ENCODE peak calls at places on chromosomes 5 and 9, in ten cellular contexts. F is fibroblast of lung; N is Right ventricle myocardium superior; V is NCI-H774; C is stimulated activated effector memory CD8-positive, alpha-beta T cell treated with anti-CD3 and anti-CD28 coated beads, Interleukin-12 subunit alpha, Interleukin-12 subunit beta, amount 100 ng/mL, for 72 hours; W is activated T-cell treated with anti-CD3 and anti-CD28 coated beads for 24 hours; Q is activated effector memory CD4-positive, alpha-beta T cell treated with anti-CD3 and anti-CD28 coated beads, Interleukin-2, amount 50 U/mL, for 16 hours; O is midbrain; U is EL; E is GM10248. L is an unnamed sample.

GRCh38 chr9:69153707-69154521 is 20.2 kb upstream of the TJP2 start:
- DNase-seq in Q (no peak), C (no peak), E (no peak), N (no peak), F (no peak), W (no peak), U (no peak), V (no peak), O (no peak), L (no peak)

GRCh38 chr9:15161744-15162143 is 145.3 kb downstream of the TTC39B start:
- DNase-seq in N (no peak), Q (no peak), E (no peak), F (no peak), V (no peak), W (no peak), C (no peak), O (no peak), U (no peak), L (no peak)

GRCh38 chr5:100131161-100131560 is 404.0 kb upstream of the FAM174A start:
- DNase-seq in N (no peak), U (no peak), W (no peak), C (no peak), Q (no peak), V (no peak), F (peak; percentile 9), O (no peak), E (no peak), L (no peak)

GRCh38 chr9:136662326-136662655 is 425 bp upstream of the EGFL7 start:
- DNase-seq in W (no peak), E (no peak), U (no peak), N (peak; percentile 46), F (no peak), C (no peak), V (no peak), Q (no peak), O (no peak), L (no peak)

GRCh38 chr5:61306531-61307195 is 25.4 kb upstream of the ZSWIM6 start:
- DNase-seq in U (peak; percentile 87), C (no peak), E (peak; percentile 33), Q (no peak), N (no peak), W (no peak), O (no peak), F (peak; percentile 76), V (no peak), L (peak; percentile 87)

GRCh38 chr5:176543428-176544182 is 5.5 kb upstream of the CDHR2 start:
- DNase-seq in E (peak; percentile 73), U (peak; percentile 49), N (peak; percentile 90), F (peak; percentile 47), O (peak; percentile 54), V (peak; percentile 50), W (peak; percentile 64), Q (peak; percentile 91), C (peak; percentile 65), L (no peak)

GRCh38 chr5:174935854-174936474 is 211.6 kb downstream of the MSX2 start:
- DNase-seq in E (peak; percentile 58), F (peak; percentile 68), Q (peak; percentile 75), N (peak; percentile 61), W (peak; percentile 20), C (peak; percentile 13), U (peak; percentile 49), O (peak; percentile 78), V (peak; percentile 43), L (peak; percentile 38)

GRCh38 chr5:60916646-60917045 is 28.2 kb downstream of the ERCC8 start:
- DNase-seq in E (no peak), N (no peak), O (no peak), W (no peak), F (peak; percentile 19), U (peak; percentile 34), V (no peak), Q (no peak), C (no peak), L (no peak)

GRCh38 chr9:108552459-108553040 is 303.2 kb downstream of the ACTL7B start:
- DNase-seq in F (no peak), W (no peak), Q (no peak), U (no peak), N (no peak), E (no peak), O (no peak), C (no peak), V (peak; percentile 9), L (no peak)

GRCh38 chr9:93505518-93506123 is 52.2 kb upstream of the FAM120AOS start:
- DNase-seq in V (no peak), F (no peak), W (no peak), O (no peak), U (no peak), Q (no peak), E (no peak), C (no peak), N (no peak), L (no peak)

GRCh38 chr5:39533749-39534148 is 109.0 kb upstream of the DAB2 start:
- DNase-seq in V (no peak), C (no peak), U (no peak), Q (no peak), O (no peak), W (no peak), F (no peak), N (no peak), E (no peak), L (no peak)

GRCh38 chr5:118596255-118596654 is 392.1 kb downstream of the DTWD2 start:
- DNase-seq in O (peak; percentile 16), Q (no peak), W (no peak), V (no peak), C (no peak), F (no peak), N (no peak), E (no peak), U (no peak), L (no peak)

GRCh38 chr5:32810812-32811211 is 99.7 kb downstream of the NPR3 start:
- DNase-seq in W (no peak), V (no peak), E (no peak), Q (no peak), O (no peak), C (no peak), F (peak; percentile 44), N (no peak), U (peak; percentile 87), L (peak; percentile 73)

GRCh38 chr5:10757043-10757442 is 4.0 kb downstream of the DAP start:
- DNase-seq in O (no peak), N (no peak), W (no peak), F (no peak), V (no peak), E (no peak), U (no peak), C (no peak), Q (no peak), L (no peak)

GRCh38 chr9:107177243-107177839 is 105.7 kb upstream of the RAD23B start:
- DNase-seq in Q (no peak), E (no peak), U (no peak), W (no peak), O (no peak), N (no peak), V (no peak), F (no peak), C (no peak), L (no peak)

GRCh38 chr9:3181049-3181953 is 337.4 kb upstream of the PUM3 start:
- DNase-seq in V (peak; percentile 70), F (no peak), O (no peak), N (no peak), E (peak; percentile 43), Q (no peak), W (peak; percentile 8), C (no peak), U (peak; percentile 45), L (no peak)

GRCh38 chr9:27939186-27939585 is 365.9 kb upstream of the C9orf72 start:
- DNase-seq in Q (no peak), E (no peak), C (no peak), F (no peak), N (no peak), V (no peak), O (no peak), W (no peak), U (no peak), L (no peak)

GRCh38 chr9:19409406-19410194 is 791 bp downstream of the ACER2 start:
- DNase-seq in N (peak; percentile 64), E (peak; percentile 35), U (peak; percentile 36), O (no peak), Q (peak; percentile 68), C (no peak), F (peak; percentile 8), V (peak; percentile 30), W (no peak), L (no peak)

GRCh38 chr9:105901514-105902109 is 207.3 kb downstream of the TMEM38B start:
- DNase-seq in Q (no peak), W (no peak), N (peak; percentile 46), E (peak; percentile 41), U (peak; percentile 49), O (peak; percentile 49), V (peak; percentile 28), C (no peak), F (peak; percentile 23), L (peak; percentile 24)

GRCh38 chr5:57577432-57578175 is 95.0 kb upstream of the ACTBL2 start:
- DNase-seq in O (no peak), F (no peak), E (no peak), U (no peak), N (no peak), Q (no peak), V (no peak), C (no peak), W (no peak), L (no peak)

GRCh38 chr5:9183989-9184388 is 361.9 kb downstream of the SEMA5A start:
- DNase-seq in V (no peak), Q (no peak), C (no peak), N (no peak), W (no peak), F (no peak), O (no peak), E (no peak), U (no peak), L (no peak)

GRCh38 chr9:128061305-128061704 is 5.8 kb downstream of the NAIF1 start:
- DNase-seq in C (no peak), O (no peak), F (no peak), U (no peak), N (no peak), V (no peak), E (no peak), W (no peak), Q (peak; percentile 69), L (no peak)

GRCh38 chr5:111384220-111384619 is 128.1 kb downstream of the STARD4 start:
- DNase-seq in E (no peak), Q (no peak), N (no peak), C (no peak), F (peak; percentile 6), W (no peak), V (no peak), U (no peak), O (no peak), L (peak; percentile 3)

GRCh38 chr9:80595192-80595591 is 1023.4 kb downstream of the TLE4 start:
- DNase-seq in C (no peak), V (no peak), O (no peak), W (no peak), E (no peak), Q (no peak), U (no peak), N (no peak), F (no peak), L (no peak)

GRCh38 chr9:131366745-131367401 is 27.0 kb upstream of the PRRC2B start:
- DNase-seq in Q (no peak), F (peak; percentile 60), N (peak; percentile 51), O (no peak), W (no peak), E (no peak), V (no peak), U (peak; percentile 62), C (no peak), L (peak; percentile 38)

GRCh38 chr5:42626462-42626861 is 130.2 kb upstream of the CCDC152 start:
- DNase-seq in E (no peak), U (no peak), Q (no peak), O (no peak), W (no peak), V (no peak), C (no peak), N (no peak), F (no peak), L (no peak)

GRCh38 chr5:173477320-173478055 is 139.0 kb downstream of the BOD1 start:
- DNase-seq in U (no peak), F (peak; percentile 74), Q (no peak), V (no peak), O (no peak), W (no peak), C (no peak), E (no peak), N (no peak), L (peak; percentile 96)

L was measured in brain microvascular endothelial cell.